ENCODE peak calls at places on chromosome 11, in four cellular contexts. K is NCI-H1092, Y is NCI-H1436, E is GM10248. A is an unnamed sample.

GRCh38 chr11:130475426-130476053 is 27.1 kb downstream of the ADAMTS15 start:
- DNase-seq in E (peak), Y (no peak), K (no peak), A (no peak)

GRCh38 chr11:128487978-128488377 is 99.4 kb downstream of the ETS1 start:
- DNase-seq in Y (no peak), K (no peak), E (no peak), A (no peak)

GRCh38 chr11:109756951-109757350 is 335.0 kb downstream of the C11orf87 start:
- DNase-seq in Y (no peak), K (no peak), E (no peak), A (no peak)

GRCh38 chr11:67561971-67562560 is 21.5 kb upstream of the GSTP1 start:
- DNase-seq in K (no peak), E (peak), Y (no peak), A (no peak)

GRCh38 chr11:125799808-125800207 is 11.9 kb downstream of the PATE3 start:
- DNase-seq in E (no peak), Y (no peak), K (no peak), A (no peak)

GRCh38 chr11:34680206-34680605 is 59.3 kb downstream of the EHF start:
- DNase-seq in Y (no peak), E (no peak), K (no peak), A (no peak)

GRCh38 chr11:125957623-125958330 is 11.9 kb downstream of the VSIG10L2 start:
- DNase-seq in E (no peak), K (no peak), Y (no peak), A (no peak)

GRCh38 chr11:106594751-106595351 is 423.4 kb downstream of the GUCY1A2 start:
- DNase-seq in Y (no peak), E (no peak), K (no peak), A (no peak)

GRCh38 chr11:64583296-64584262 is 7.4 kb upstream of the SLC22A12 start:
- DNase-seq in E (no peak), K (no peak), Y (no peak), A (no peak)

GRCh38 chr11:68380786-68381622 is 68.6 kb downstream of the LRP5 start:
- DNase-seq in E (no peak), K (no peak), Y (no peak), A (no peak)

GRCh38 chr11:35192347-35192746 is 53.4 kb downstream of the CD44 start:
- DNase-seq in K (no peak), E (no peak), Y (no peak), A (peak)

GRCh38 chr11:91904792-91905785 is 319.5 kb upstream of the FAT3 start:
- DNase-seq in E (no peak), K (no peak), Y (no peak), A (no peak)

GRCh38 chr11:76609736-76610370 is 60.7 kb downstream of the LRRC32 start:
- DNase-seq in E (no peak), Y (no peak), K (no peak), A (no peak)

GRCh38 chr11:70072471-70073187 is 5.5 kb upstream of the ANO1 start:
- DNase-seq in E (no peak), Y (no peak), K (no peak), A (no peak)

GRCh38 chr11:17073370-17074027 is 4.0 kb downstream of the RPS13 start:
- DNase-seq in E (no peak), Y (no peak), K (no peak), A (no peak)

GRCh38 chr11:17865765-17866428 is 131.3 kb downstream of the KCNC1 start:
- DNase-seq in K (no peak), Y (no peak), E (no peak), A (no peak)

GRCh38 chr11:86636275-86636674 is 36.1 kb downstream of the ME3 start:
- DNase-seq in K (no peak), E (no peak), Y (no peak), A (no peak)

A was measured in pulmonary artery endothelial cell.